ENCODE peak calls at places on chromosomes 11 and 22, in ten cellular contexts. P, O, N, K, S, D, Q, C, G and W are unnamed samples.

GRCh38 chr11:120128392-120129172 is 9.3 kb downstream of the TRIM29 start:
- DNase-seq in D (peak), N (no peak), P (no peak), Q (no peak), S (no peak), G (no peak), O (no peak), C (no peak), K (no peak), W (peak)

GRCh38 chr11:131977854-131978253 is 607.4 kb downstream of the NTM start:
- DNase-seq in Q (no peak), P (no peak), O (no peak), G (no peak), C (peak), D (no peak), S (no peak), K (no peak), N (no peak), W (peak)

GRCh38 chr11:13760115-13760514 is 91.6 kb downstream of the FAR1 start:
- DNase-seq in S (no peak), G (no peak), C (no peak), Q (no peak), K (no peak), D (no peak), O (no peak), P (no peak), N (no peak), W (no peak)

GRCh38 chr11:18705651-18706281 is 7.2 kb downstream of the TMEM86A start:
- DNase-seq in P (no peak), S (no peak), C (no peak), O (peak), D (peak), G (no peak), K (no peak), Q (no peak), N (no peak), W (no peak)

GRCh38 chr11:35723493-35724284 is 61.1 kb downstream of the TRIM44 start:
- DNase-seq in D (peak), P (no peak), S (no peak), Q (no peak), N (no peak), O (no peak), C (no peak), G (no peak), K (no peak), W (no peak)

GRCh38 chr11:69312418-69313399 is 18.8 kb downstream of the MYEOV start:
- DNase-seq in D (no peak), O (no peak), G (no peak), C (no peak), P (no peak), N (no peak), K (no peak), S (no peak), Q (no peak), W (peak)

GRCh38 chr11:82994615-82995014 is 77.1 kb downstream of the RAB30 start:
- DNase-seq in C (peak), K (no peak), D (peak), S (no peak), N (no peak), G (no peak), O (no peak), Q (no peak), P (no peak), W (no peak)

GRCh38 chr22:18927020-18927419 is 9.1 kb downstream of the PRODH start:
- DNase-seq in G (no peak), C (no peak), O (no peak), Q (no peak), N (no peak), K (no peak), S (no peak), D (no peak), P (no peak), W (no peak)

GRCh38 chr11:91800208-91800914 is 424.3 kb upstream of the FAT3 start:
- DNase-seq in D (no peak), P (no peak), N (no peak), K (no peak), G (no peak), S (no peak), Q (no peak), C (no peak), O (peak), W (peak)

GRCh38 chr22:50206599-50206998 is 5.8 kb downstream of the SELENOO start:
- DNase-seq in P (no peak), C (peak), S (no peak), G (no peak), N (no peak), O (peak), D (peak), K (no peak), Q (no peak), W (peak)

GRCh38 chr11:131760191-131760951 is 390.0 kb downstream of the NTM start:
- DNase-seq in Q (no peak), P (no peak), D (no peak), S (no peak), G (no peak), N (no peak), K (no peak), O (no peak), C (peak), W (no peak)

GRCh38 chr22:18077639-18078328 is at the start of gene PEX26:
- DNase-seq in P (peak), Q (peak), O (peak), C (peak), K (peak), G (peak), S (peak), D (peak), N (peak), W (peak)

GRCh38 chr22:24189249-24190158 is 8.2 kb downstream of the SUSD2 start:
- DNase-seq in D (peak), G (no peak), Q (no peak), O (peak), S (no peak), K (peak), N (peak), C (peak), P (peak), W (peak)

GRCh38 chr11:61488651-61489291 is 19.8 kb upstream of the LRRC10B start:
- DNase-seq in K (peak), C (peak), G (no peak), O (peak), S (no peak), Q (no peak), D (peak), N (no peak), P (no peak), W (peak)

GRCh38 chr11:120239713-120240640 is at the start of gene POU2F3:
- DNase-seq in D (peak), O (peak), P (no peak), S (no peak), K (no peak), G (no peak), C (no peak), N (no peak), Q (no peak), W (no peak)

GRCh38 chr11:9473408-9473807 is 12.6 kb downstream of the ZNF143 start:
- DNase-seq in C (no peak), N (no peak), G (no peak), Q (no peak), S (no peak), D (peak), K (no peak), O (no peak), P (no peak), W (no peak)

GRCh38 chr22:49090853-49091135 is 736.9 kb downstream of the BRD1 start:
- DNase-seq in Q (no peak), D (no peak), G (no peak), C (no peak), P (no peak), O (no peak), K (no peak), S (no peak), N (no peak), W (no peak)

GRCh38 chr11:57637626-57638004 is 12.1 kb downstream of the YPEL4 start:
- DNase-seq in D (no peak), P (no peak), K (no peak), S (no peak), Q (no peak), N (no peak), G (no peak), O (peak), C (peak), W (peak)

GRCh38 chr22:38318792-38319773 is 1.9 kb upstream of the CSNK1E start:
- DNase-seq in K (no peak), S (no peak), G (no peak), N (no peak), D (no peak), P (no peak), O (no peak), C (no peak), Q (no peak), W (peak)

GRCh38 chr11:11992813-11993212 is 15.6 kb downstream of the DKK3 start:
- DNase-seq in G (no peak), S (no peak), N (no peak), P (no peak), C (no peak), K (no peak), Q (no peak), D (no peak), O (no peak), W (no peak)

GRCh38 chr11:2882681-2883110 is 2.9 kb downstream of the CDKN1C start:
- DNase-seq in K (no peak), S (no peak), Q (no peak), N (no peak), G (no peak), C (no peak), P (no peak), D (no peak), O (peak), W (peak)

GRCh38 chr11:96341237-96342130 is 1.5 kb downstream of the MAML2 start:
- DNase-seq in D (peak), N (peak), K (peak), Q (peak), G (peak), O (peak), S (peak), P (peak), C (peak), W (no peak)

GRCh38 chr11:96393753-96394348 is 4.0 kb downstream of the JRKL start:
- DNase-seq in G (no peak), P (no peak), K (no peak), D (peak), O (no peak), S (no peak), C (peak), N (no peak), Q (no peak), W (no peak)

GRCh38 chr11:74185695-74186094 is 14.6 kb downstream of the PPME1 start:
- DNase-seq in Q (no peak), P (no peak), S (no peak), N (no peak), G (no peak), C (peak), D (no peak), O (no peak), K (peak), W (peak)

GRCh38 chr22:27751277-27752070 is 50.1 kb downstream of the MN1 start:
- DNase-seq in D (no peak), C (no peak), Q (no peak), S (no peak), O (no peak), K (no peak), N (no peak), G (no peak), P (no peak), W (no peak)

GRCh38 chr11:27207025-27207650 is 155.9 kb downstream of the CCDC34 start:
- DNase-seq in S (no peak), Q (no peak), D (no peak), G (no peak), O (no peak), C (no peak), K (no peak), N (no peak), P (no peak), W (no peak)

GRCh38 chr22:34812631-34813030 is 253.3 kb upstream of the ISX start:
- DNase-seq in O (no peak), D (peak), G (no peak), N (no peak), C (no peak), S (no peak), P (no peak), Q (no peak), K (no peak), W (no peak)

GRCh38 chr11:34364102-34364501 is 6.3 kb upstream of the ABTB2 start:
- DNase-seq in N (no peak), P (no peak), S (no peak), G (no peak), Q (no peak), C (no peak), O (no peak), D (no peak), K (peak), W (no peak)

GRCh38 chr11:65525659-65526480 is 987 bp downstream of the SCYL1 start:
- DNase-seq in D (no peak), K (no peak), Q (no peak), O (peak), N (no peak), G (no peak), C (no peak), P (no peak), S (no peak), W (no peak)

GRCh38 chr11:8209208-8209807 is 40.5 kb upstream of the RIC3 start:
- DNase-seq in K (no peak), O (no peak), G (no peak), S (no peak), N (no peak), Q (no peak), C (no peak), P (no peak), D (peak), W (no peak)

GRCh38 chr11:9530901-9531625 is 42.4 kb upstream of the WEE1 start:
- DNase-seq in D (no peak), O (no peak), G (no peak), N (no peak), S (no peak), K (peak), P (no peak), C (no peak), Q (no peak), W (peak)

GRCh38 chr22:19568337-19569311 is 44.4 kb upstream of the CLDN5 start:
- DNase-seq in G (no peak), N (no peak), D (peak), S (no peak), K (peak), Q (no peak), C (peak), P (no peak), O (no peak), W (no peak)

GRCh38 chr11:71574418-71574817 is 8.3 kb downstream of the KRTAP5-11 start:
- DNase-seq in Q (no peak), G (no peak), N (no peak), O (no peak), C (no peak), P (no peak), S (no peak), D (no peak), K (no peak), W (no peak)

GRCh38 chr22:25080855-25081254 is 118.8 kb upstream of the CRYBB3 start:
- DNase-seq in P (no peak), G (no peak), S (no peak), K (no peak), N (no peak), D (no peak), C (no peak), O (no peak), Q (no peak), W (peak)

GRCh38 chr11:46295312-46295995 is 18.0 kb downstream of the CREB3L1 start:
- DNase-seq in O (peak), S (peak), K (peak), C (peak), G (peak), Q (peak), P (no peak), N (peak), D (peak), W (peak)

GRCh38 chr11:50072226-50073112 is 39.8 kb downstream of the OR4C45 start:
- DNase-seq in O (peak), C (no peak), S (no peak), D (no peak), K (no peak), G (no peak), P (no peak), Q (no peak), N (no peak), W (no peak)